ENCODE peak calls at places on chromosome 19, in seven cellular contexts. S is neuronal stem cell; A is body of pancreas; U is CD4-positive, alpha-beta memory T cell; K is neural progenitor cell; W is CD8-positive, alpha-beta T cell; I is aorta. M is an unnamed sample. For H3K9me3 and H3K4me1, the result is how much of the 10 kb centered on the place peaks cover.

GRCh38 chr19:12111176-12111575 is 29.0 kb downstream of the ZNF20 start:
- DNase-seq in A (no peak), S (no peak), W (no peak), I (no peak), K (no peak), U (no peak), M (no peak)

GRCh38 chr19:29454109-29454508 is 71.7 kb upstream of the VSTM2B start:
- DNase-seq in S (no peak), I (peak), W (no peak), K (no peak), U (no peak), A (no peak), M (no peak)

GRCh38 chr19:34181111-34181864 is 9.0 kb downstream of the LSM14A start:
- DNase-seq in I (no peak), S (no peak), U (no peak), W (no peak), A (no peak), K (no peak), M (no peak)

GRCh38 chr19:50460161-50460765 is 16.0 kb upstream of the EMC10 start:
- DNase-seq in S (no peak), U (no peak), W (no peak), K (no peak), I (no peak), A (no peak), M (peak)

GRCh38 chr19:44712864-44713515 is 14.0 kb downstream of the CEACAM16 start:
- DNase-seq in K (no peak), W (no peak), I (no peak), S (no peak), U (no peak), A (no peak), M (no peak)

GRCh38 chr19:35066691-35067563 is 25.4 kb downstream of the HPN start:
- DNase-seq in K (peak), U (peak), A (peak), W (peak), S (peak), I (peak), M (peak)

GRCh38 chr19:3765121-3765520 is 2.6 kb downstream of the MRPL54 start:
- DNase-seq in K (no peak), S (no peak), U (no peak), A (no peak), I (no peak), W (no peak), M (no peak)

GRCh38 chr19:36605101-36605838 is at the start of gene ZNF382:
- DNase-seq in S (peak), I (peak), W (peak), K (peak), A (peak), U (peak), M (peak)

GRCh38 chr19:23304238-23304637 is 54.0 kb upstream of the ZNF724 start:
- DNase-seq in S (no peak), U (no peak), I (no peak), A (no peak), K (no peak), W (no peak), M (no peak)

GRCh38 chr19:3478409-3479176 is 1.7 kb downstream of the SMIM24 start:
- DNase-seq in K (no peak), W (no peak), S (no peak), A (no peak), U (no peak), I (no peak), M (no peak)

GRCh38 chr19:46574533-46574932 is 26.6 kb upstream of the CALM3 start:
- DNase-seq in S (no peak), K (peak), U (peak), A (no peak), I (no peak), W (no peak), M (peak)

GRCh38 chr19:41944336-41944735 is 14.8 kb downstream of the RABAC1 start:
- DNase-seq in K (no peak), A (no peak), S (no peak), I (no peak), U (no peak), W (no peak), M (no peak)

GRCh38 chr19:39237200-39238184 is 7.3 kb downstream of the IFNL3 start:
- DNase-seq in A (peak), W (peak), I (no peak), S (no peak), K (no peak), U (peak), M (peak)

GRCh38 chr19:42279902-42280760 is 11.1 kb downstream of the CIC start:
- DNase-seq in A (peak), I (peak), U (peak), S (peak), K (peak), W (peak), M (peak)

GRCh38 chr19:30788105-30788765 is 416.1 kb downstream of the ZNF536 start:
- DNase-seq in A (no peak), S (no peak), K (peak), I (no peak), U (no peak), W (no peak), M (no peak)

GRCh38 chr19:22623841-22624221 is 10.3 kb upstream of the ZNF492 start:
- DNase-seq in W (no peak), K (no peak), I (no peak), U (no peak), A (no peak), S (no peak), M (no peak)

GRCh38 chr19:45141203-45141900 is 19.4 kb downstream of the NKPD1 start:
- DNase-seq in U (no peak), K (no peak), A (no peak), W (no peak), S (no peak), I (no peak), M (no peak)

GRCh38 chr19:13309853-13310252 is 159.6 kb downstream of the IER2 start:
- DNase-seq in W (no peak), S (no peak), U (no peak), I (no peak), A (no peak), K (no peak), M (no peak)

GRCh38 chr19:27822336-27822735 is 1390.6 kb downstream of the UQCRFS1 start:
- DNase-seq in U (no peak), W (no peak), K (no peak), S (no peak), A (no peak), I (no peak), M (no peak)

GRCh38 chr19:39341122-39341719 is 1.0 kb upstream of the SAMD4B start:
- DNase-seq in U (no peak), S (no peak), A (peak), I (no peak), K (peak), W (no peak), M (no peak)

GRCh38 chr19:19459707-19460251 is 54.3 kb downstream of the GATAD2A start:
- DNase-seq in W (peak), A (peak), K (no peak), U (peak), I (no peak), S (no peak), M (no peak)

DNA sequence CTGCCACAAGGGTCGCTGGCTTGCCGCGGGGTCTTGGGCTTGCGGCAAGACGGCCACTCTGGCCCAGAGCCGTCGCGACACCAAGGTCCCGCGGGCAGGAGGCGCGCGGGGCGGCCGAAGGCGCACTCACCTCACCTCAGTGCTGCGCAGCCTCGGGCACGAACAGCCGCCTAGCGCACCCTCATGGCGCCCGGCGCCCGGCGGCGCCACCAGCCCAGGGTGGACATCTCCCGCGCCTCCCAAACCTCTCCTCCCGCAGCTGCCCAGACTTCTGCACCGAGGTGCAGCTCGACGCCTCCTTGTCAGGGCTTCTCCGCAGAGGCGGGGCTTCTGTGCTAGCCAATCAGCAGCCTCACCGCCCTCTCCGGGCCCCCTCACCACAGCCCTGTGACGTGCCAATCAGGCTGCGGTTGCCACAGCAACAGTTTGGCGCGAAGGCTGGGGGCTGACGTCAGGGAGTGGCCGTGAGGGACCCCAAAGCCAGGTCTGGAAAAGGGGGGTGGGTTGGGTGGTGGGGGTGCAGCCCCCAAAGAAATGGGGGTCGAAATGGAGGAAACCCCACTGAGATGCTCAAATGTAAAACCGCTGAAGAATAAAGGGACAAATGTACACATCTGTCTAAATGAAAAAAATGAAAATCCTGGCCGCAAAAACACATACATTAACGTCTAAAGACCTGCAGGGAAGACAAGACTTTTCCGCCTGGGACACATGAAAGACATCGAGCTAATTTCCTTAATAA is at the start of the genes PEG3 and ZIM2:
- DNase-seq in I (peak), W (no peak), K (no peak), A (peak), U (no peak), S (peak), M (peak)
- H3K9me3 ChIP-seq in I (under half), W (under half), K (under half), A (under half), U (under half), S (under half), M (under half)

DNA sequence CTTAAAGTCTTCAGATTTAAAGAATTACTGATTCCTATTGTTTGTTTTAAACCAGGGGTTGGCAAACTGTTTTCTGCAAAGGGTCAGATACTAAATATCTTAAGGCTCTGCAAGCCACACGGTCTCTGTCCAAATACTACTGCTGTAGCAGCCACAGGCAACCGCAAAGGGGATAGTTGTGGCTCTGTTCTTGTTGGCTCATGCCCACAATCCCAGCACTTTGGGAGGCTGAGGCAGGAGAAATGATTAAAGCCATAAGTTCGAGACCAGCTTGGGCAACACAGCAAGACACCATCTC is 22.4 kb downstream of the RANBP3 start:
- DNase-seq in I (no peak), W (no peak), S (no peak), U (no peak), A (no peak), K (no peak), M (no peak)
- H3K4me1 ChIP-seq in I (under half), W (half or more), S (under half), U (half or more), A (half or more), K (half or more), M (under half)

GRCh38 chr19:6324757-6325156 is 8.7 kb downstream of the ACER1 start:
- DNase-seq in A (no peak), S (no peak), W (no peak), K (no peak), U (no peak), I (no peak), M (no peak)
- H3K9me3 ChIP-seq in A (under half), S (under half), W (under half), K (under half), U (under half), I (under half), M (under half)

GRCh38 chr19:1455336-1456120 is 5.6 kb downstream of the APC2 start:
- DNase-seq in S (no peak), K (peak), A (peak), U (peak), W (no peak), I (no peak), M (peak)

GRCh38 chr19:1457892-1458291 is 8.0 kb downstream of the APC2 start:
- DNase-seq in U (no peak), S (no peak), A (no peak), W (no peak), K (no peak), I (no peak), M (no peak)

GRCh38 chr19:1455002-1455335 is 5.0 kb downstream of the APC2 start:
- DNase-seq in S (no peak), W (no peak), I (no peak), U (no peak), K (no peak), A (no peak), M (no peak)

GRCh38 chr19:1457031-1457739 is 7.3 kb downstream of the APC2 start:
- DNase-seq in A (no peak), I (no peak), U (no peak), W (no peak), S (no peak), K (peak), M (no peak)

DNA sequence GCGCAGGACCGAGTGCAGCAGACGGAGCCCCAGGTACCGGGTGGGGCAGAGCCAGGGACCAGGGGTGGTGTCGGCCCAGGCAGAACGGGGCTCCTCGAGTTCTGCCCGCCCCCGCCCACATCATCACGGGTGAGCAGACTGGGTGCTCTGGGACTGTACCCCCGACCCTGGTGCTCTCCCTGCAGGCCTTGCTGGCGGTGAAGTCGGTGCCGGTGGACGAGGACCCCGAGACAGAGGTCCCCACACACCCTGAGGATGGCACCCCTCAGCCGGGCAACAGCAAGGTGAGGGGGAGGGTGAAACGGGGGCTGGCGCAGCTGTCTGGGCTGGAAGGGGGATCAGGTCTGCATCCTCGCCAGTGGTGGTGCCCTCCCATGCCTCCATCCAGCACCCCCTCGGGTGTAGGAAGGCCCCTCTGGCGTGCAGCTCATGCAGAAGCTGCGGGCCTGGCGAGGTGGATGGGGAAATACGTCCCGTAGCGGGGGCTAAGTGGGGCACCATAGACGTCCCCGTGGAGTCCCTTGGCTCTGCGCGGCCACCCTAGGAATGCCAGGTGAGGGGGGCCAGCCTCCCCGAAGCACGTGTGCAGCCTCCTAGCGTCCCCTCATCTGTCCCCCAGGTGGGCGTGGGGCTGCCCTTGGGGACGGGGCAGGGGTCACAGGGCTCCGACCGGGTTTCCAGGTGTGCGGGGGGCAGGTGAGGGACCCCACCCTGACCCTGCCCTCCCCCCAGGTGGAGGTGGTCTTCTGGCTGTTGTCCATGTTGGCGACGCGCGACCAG is 6.4 kb downstream of the APC2 start:
- DNase-seq in U (no peak), S (no peak), W (no peak), I (no peak), K (no peak), A (no peak), M (no peak)
- H3K4me1 ChIP-seq in U (under half), S (under half), W (under half), I (under half), K (under half), A (under half), M (under half)

M was measured in SJCRH30.